ENCODE peak calls at places on chromosomes 7 and 10, in six cellular contexts. T, S, O, M, X and E are unnamed samples.

GRCh38 chr7:149420006-149420405 is 40.9 kb downstream of the ZNF777 start:
- DNase-seq in T (no peak), S (peak), O (no peak), M (no peak), X (no peak), E (no peak)

GRCh38 chr10:34145751-34146150 is 669.3 kb downstream of the PARD3 start:
- DNase-seq in T (no peak), S (no peak), O (no peak), M (no peak), X (no peak), E (no peak)

GRCh38 chr10:23314835-23315239 is 29.8 kb downstream of the C10orf67 start:
- DNase-seq in T (peak), S (no peak), O (peak), M (peak), X (peak), E (peak)

GRCh38 chr10:70139151-70139996 is 6.7 kb upstream of the AIFM2 start:
- DNase-seq in T (no peak), S (no peak), O (no peak), M (no peak), X (no peak), E (no peak)

GRCh38 chr7:49789736-49790135 is 16.3 kb downstream of the VWC2 start:
- DNase-seq in T (no peak), S (no peak), O (no peak), M (no peak), X (no peak), E (no peak)

GRCh38 chr10:106502651-106503050 is 661.9 kb downstream of the SORCS1 start:
- DNase-seq in T (no peak), S (no peak), O (no peak), M (no peak), X (no peak), E (no peak)

GRCh38 chr10:120403109-120403508 is 53.9 kb upstream of the PLPP4 start:
- DNase-seq in T (no peak), S (no peak), O (no peak), M (no peak), X (no peak), E (no peak)

GRCh38 chr7:102974366-102975236 is 61.8 kb downstream of the LRRC17 start:
- DNase-seq in T (peak), S (no peak), O (no peak), M (no peak), X (no peak), E (no peak)

GRCh38 chr7:158555034-158555520 is 32.5 kb downstream of the PTPRN2 start:
- DNase-seq in T (no peak), S (peak), O (no peak), M (no peak), X (no peak), E (no peak)

GRCh38 chr7:71173955-71174354 is 42.0 kb downstream of the GALNT17 start:
- DNase-seq in T (no peak), S (no peak), O (no peak), M (no peak), X (no peak), E (no peak)

GRCh38 chr7:18496336-18496700 is 769 bp downstream of the HDAC9 start:
- DNase-seq in T (no peak), S (no peak), O (no peak), M (no peak), X (no peak), E (no peak)

GRCh38 chr10:24256619-24257018 is 47.7 kb downstream of the KIAA1217 start:
- DNase-seq in T (no peak), S (no peak), O (no peak), M (no peak), X (no peak), E (no peak)

GRCh38 chr10:43046288-43046991 is 30.4 kb upstream of the RET start:
- DNase-seq in T (no peak), S (peak), O (no peak), M (no peak), X (no peak), E (no peak)

GRCh38 chr10:45419673-45420020 is 45.6 kb downstream of the ALOX5 start:
- DNase-seq in T (no peak), S (no peak), O (no peak), M (no peak), X (no peak), E (no peak)

GRCh38 chr10:116080553-116080952 is 192.5 kb downstream of the GFRA1 start:
- DNase-seq in T (no peak), S (no peak), O (no peak), M (no peak), X (no peak), E (no peak)

GRCh38 chr10:4733150-4733842 is 92.7 kb upstream of the AKR1E2 start:
- DNase-seq in T (no peak), S (no peak), O (peak), M (no peak), X (no peak), E (no peak)

GRCh38 chr7:148700693-148701092 is 2.0 kb downstream of the CUL1 start:
- DNase-seq in T (peak), S (no peak), O (peak), M (peak), X (no peak), E (no peak)

GRCh38 chr7:37853468-37853867 is 5.1 kb downstream of the NME8 start:
- DNase-seq in T (peak), S (no peak), O (peak), M (no peak), X (no peak), E (no peak)

GRCh38 chr7:98286093-98286525 is 4.6 kb downstream of the BRI3 start:
- DNase-seq in T (peak), S (peak), O (peak), M (no peak), X (no peak), E (no peak)

GRCh38 chr10:28686835-28687682 is 9.7 kb downstream of the BAMBI start:
- DNase-seq in T (peak), S (no peak), O (no peak), M (no peak), X (no peak), E (no peak)